ENCODE peak calls at places on chromosomes 11 and 22, in five cellular contexts. B is thoracic aorta, L is upper lobe of right lung, Q is A549, J is fibroblast of pulmonary artery. P is an unnamed sample.

GRCh38 chr22:19337137-19337536 is 45.6 kb upstream of the CLTCL1 start:
- DNase-seq in B (no peak), L (no peak), Q (no peak), J (no peak), P (no peak)

GRCh38 chr22:42156121-42156520 is 25.5 kb upstream of the CYP2D6 start:
- DNase-seq in B (no peak), L (no peak), Q (no peak), J (no peak), P (no peak)

GRCh38 chr22:45540122-45540521 is 37.4 kb downstream of the FBLN1 start:
- DNase-seq in B (no peak), L (no peak), Q (no peak), J (no peak), P (no peak)

GRCh38 chr11:88384678-88385015 is 47.1 kb upstream of the CTSC start:
- DNase-seq in B (no peak), L (no peak), Q (peak), J (peak), P (no peak)

GRCh38 chr11:19995131-19995530 is 165.1 kb downstream of the DBX1 start:
- DNase-seq in B (no peak), L (no peak), Q (peak), J (peak), P (no peak)

GRCh38 chr11:2305140-2305861 is 3.5 kb downstream of the TSPAN32 start:
- DNase-seq in B (peak), L (peak), Q (peak), J (peak), P (no peak)

GRCh38 chr11:2846056-2846455 is 39.5 kb downstream of the CDKN1C start:
- DNase-seq in B (no peak), L (no peak), Q (no peak), J (no peak), P (no peak)

GRCh38 chr22:25192406-25192805 is 7.3 kb upstream of the CRYBB3 start:
- DNase-seq in B (no peak), L (no peak), Q (no peak), J (no peak), P (no peak)

GRCh38 chr22:37334461-37334858 is 52.2 kb downstream of the CYTH4 start:
- DNase-seq in B (no peak), L (no peak), Q (no peak), J (no peak), P (no peak)

GRCh38 chr22:49014227-49015201 is 813.2 kb downstream of the BRD1 start:
- DNase-seq in B (no peak), L (peak), Q (no peak), J (no peak), P (no peak)

GRCh38 chr11:14185461-14185860 is 173.5 kb downstream of the RRAS2 start:
- DNase-seq in B (no peak), L (no peak), Q (no peak), J (no peak), P (no peak)
- TF ChIP-seq CTCF in B (no peak), L (no peak), Q (no peak), J (no peak), P (no peak)

GRCh38 chr11:35330156-35330889 is 89.0 kb downstream of the SLC1A2 start:
- DNase-seq in B (no peak), L (no peak), Q (no peak), J (no peak), P (no peak)

GRCh38 chr11:35324981-35325380 is 94.4 kb downstream of the SLC1A2 start:
- DNase-seq in B (no peak), L (no peak), Q (no peak), J (no peak), P (no peak)

GRCh38 chr11:35326266-35326879 is 93.0 kb downstream of the SLC1A2 start:
- DNase-seq in B (no peak), L (no peak), Q (no peak), J (no peak), P (no peak)

GRCh38 chr11:35330924-35331323 is 88.4 kb downstream of the SLC1A2 start:
- DNase-seq in B (no peak), L (no peak), Q (no peak), J (no peak), P (no peak)

GRCh38 chr11:35327829-35328228 is 91.5 kb downstream of the SLC1A2 start:
- DNase-seq in B (no peak), L (no peak), Q (no peak), J (no peak), P (no peak)
- TF ChIP-seq CTCF in B (no peak), L (no peak), Q (no peak), J (no peak), P (no peak)

DNA sequence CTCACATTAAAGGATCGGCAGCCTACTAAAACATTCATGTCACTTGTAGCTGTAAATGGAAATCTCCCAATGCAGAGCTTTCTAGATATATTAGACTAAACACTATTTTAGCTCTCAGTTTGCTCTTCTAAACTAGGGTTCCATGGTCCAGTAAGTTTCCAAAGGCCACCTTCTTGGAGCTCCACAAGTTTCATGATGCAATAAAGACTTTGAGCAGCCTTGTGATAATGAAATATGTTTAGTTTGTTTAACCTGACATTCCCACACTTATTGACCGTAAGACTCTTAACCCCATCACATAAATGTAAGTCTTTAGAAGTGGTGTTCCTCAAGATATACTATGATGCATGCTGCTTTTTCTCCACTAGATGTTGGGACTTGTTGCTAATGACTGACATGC is 87.7 kb downstream of the TRIM44 start:
- DNase-seq in B (no peak), L (no peak), Q (no peak), J (no peak), P (no peak)
- TF ChIP-seq CTCF in B (no peak), L (no peak), Q (no peak), J (no peak), P (no peak)

GRCh38 chr22:35838849-35839646 is 121.4 kb downstream of the APOL5 start:
- DNase-seq in B (no peak), L (no peak), Q (peak), J (peak), P (no peak)
- TF ChIP-seq CTCF in B (no peak), L (peak), Q (peak), J (peak), P (peak)

DNA sequence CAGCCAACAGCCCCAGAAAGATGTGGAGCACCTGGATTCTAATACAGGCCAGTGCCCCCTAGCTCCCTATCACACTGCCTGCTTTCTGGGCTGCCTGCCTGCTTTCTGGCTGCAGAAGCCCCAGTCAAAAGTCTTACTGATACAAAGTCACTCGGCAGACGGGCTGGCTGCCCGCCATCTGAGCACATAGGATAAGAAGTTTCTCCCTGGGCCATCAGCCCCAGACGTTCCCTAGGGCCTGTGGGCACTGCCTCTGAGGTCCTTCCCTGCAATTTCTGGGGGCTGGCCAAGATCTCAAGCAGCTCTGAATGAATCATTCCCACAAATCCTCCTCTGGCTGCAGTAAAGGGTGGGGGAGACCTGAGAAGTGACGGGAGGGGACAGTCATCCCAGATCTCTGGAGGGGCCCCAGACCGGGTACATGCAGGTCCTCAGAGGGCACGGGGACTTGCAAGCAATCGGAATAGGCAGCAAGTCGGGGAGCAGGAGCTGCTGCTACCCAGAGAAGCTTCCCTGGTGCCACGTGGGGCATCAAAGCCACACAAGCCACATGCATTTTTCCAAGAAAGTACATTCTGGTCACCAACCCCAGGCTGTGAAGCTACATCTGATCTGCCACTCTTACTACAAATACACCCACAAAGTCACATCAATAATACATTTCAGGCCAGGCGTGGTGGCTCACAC is 4.7 kb downstream of the TPST2 start:
- DNase-seq in B (no peak), L (peak), Q (peak), J (peak), P (no peak)
- TF ChIP-seq CTCF in B (no peak), L (no peak), Q (no peak), J (peak), P (no peak)

GRCh38 chr11:60118333-60118732 is 29.9 kb downstream of the MS4A2 start:
- DNase-seq in B (no peak), L (no peak), Q (no peak), J (no peak), P (no peak)
- TF ChIP-seq CTCF in B (no peak), L (peak), Q (no peak), J (no peak), P (no peak)

P was measured in LNCaP clone FGC.